ENCODE peak calls at places on chromosomes 11 and 22, in seven cellular contexts. W is body of pancreas, Y is IMR-90, K is left ventricle myocardium inferior, C is A549, D is ascending aorta, Z is fibroblast of lung. N is an unnamed sample.

GRCh38 chr11:102449651-102450570 is 2.7 kb downstream of the TMEM123 start:
- DNase-seq in W (no peak), C (no peak), Y (no peak), D (no peak), Z (no peak), K (no peak), N (no peak)

GRCh38 chr22:17265649-17266248 is 46.5 kb upstream of the ADA2 start:
- DNase-seq in C (no peak), W (no peak), Y (no peak), K (no peak), Z (no peak), D (no peak), N (no peak)

GRCh38 chr22:30609260-30610185 is 2.5 kb downstream of the TCN2 start:
- DNase-seq in K (peak; percentile 33), D (peak; percentile 37), W (no peak), Y (peak; percentile 86), Z (peak; percentile 88), C (peak; percentile 59), N (peak; percentile 71)

GRCh38 chr22:43154887-43155536 is 3.7 kb downstream of the TSPO start:
- DNase-seq in Y (no peak), Z (no peak), D (peak; percentile 27), K (no peak), W (no peak), C (no peak), N (no peak)

GRCh38 chr11:58900479-58901420 is 38.5 kb upstream of the GLYATL1 start:
- DNase-seq in K (peak; percentile 63), D (no peak), W (peak; percentile 88), Z (peak; percentile 90), Y (peak; percentile 73), C (peak; percentile 85), N (peak; percentile 32)

GRCh38 chr11:122293298-122294023 is 177.4 kb upstream of the BLID start:
- DNase-seq in Y (peak; percentile 37), W (no peak), D (no peak), Z (peak; percentile 54), C (no peak), K (no peak), N (peak; percentile 20)

GRCh38 chr11:129652828-129653227 is 162.8 kb upstream of the TMEM45B start:
- DNase-seq in Z (peak; percentile 94), C (peak; percentile 20), K (no peak), W (no peak), Y (peak; percentile 79), D (no peak), N (no peak)

GRCh38 chr11:46296520-46297448 is 19.3 kb downstream of the CREB3L1 start:
- DNase-seq in C (no peak), Y (peak; percentile 98), D (no peak), Z (peak; percentile 96), W (no peak), K (peak; percentile 57), N (no peak)

GRCh38 chr22:38734203-38735100 is 21.3 kb downstream of the SUN2 start:
- DNase-seq in W (no peak), C (no peak), Y (no peak), K (peak; percentile 11), D (no peak), Z (no peak), N (no peak)

GRCh38 chr22:43144949-43145348 is 1.8 kb upstream of the MCAT start:
- DNase-seq in Y (no peak), Z (no peak), C (no peak), W (no peak), D (no peak), K (no peak), N (no peak)

GRCh38 chr11:102214623-102215022 is 102.7 kb upstream of the BIRC3 start:
- DNase-seq in Z (no peak), D (no peak), K (no peak), W (no peak), Y (no peak), C (no peak), N (no peak)

GRCh38 chr11:133835258-133836075 is 9.8 kb downstream of the SPATA19 start:
- DNase-seq in Y (peak; percentile 4), D (no peak), Z (peak; percentile 50), W (peak; percentile 42), C (peak; percentile 73), K (no peak), N (peak; percentile 58)

GRCh38 chr11:44611687-44612437 is 46.4 kb downstream of the CD82 start:
- DNase-seq in Y (no peak), W (no peak), C (no peak), K (peak; percentile 36), D (no peak), Z (no peak), N (no peak)

GRCh38 chr11:87603887-87604286 is 566.2 kb downstream of the TMEM135 start:
- DNase-seq in W (peak; percentile 79), K (no peak), Z (no peak), D (no peak), Y (no peak), C (no peak), N (no peak)

GRCh38 chr11:33984682-33985389 is 66.7 kb upstream of the CAPRIN1 start:
- DNase-seq in Y (no peak), W (no peak), D (no peak), K (no peak), C (no peak), Z (peak; percentile 4), N (no peak)

GRCh38 chr11:111983187-111983986 is 41.8 kb upstream of the DLAT start:
- DNase-seq in K (no peak), D (no peak), W (peak; percentile 74), C (peak; percentile 6), Z (peak; percentile 42), Y (peak; percentile 72), N (no peak)

GRCh38 chr11:61083601-61084147 is 18.6 kb upstream of the CD5 start:
- DNase-seq in Y (no peak), C (no peak), D (no peak), K (no peak), Z (no peak), W (no peak), N (no peak)

GRCh38 chr11:79049627-79050238 is 391.1 kb downstream of the TENM4 start:
- DNase-seq in K (no peak), D (no peak), Z (no peak), W (no peak), Y (no peak), C (no peak), N (no peak)

GRCh38 chr11:17476317-17477083 is at the start of gene ABCC8:
- DNase-seq in W (no peak), K (no peak), C (peak; percentile 22), D (no peak), Z (no peak), Y (no peak), N (no peak)

GRCh38 chr22:17548756-17549035 is 14.6 kb upstream of the SLC25A18 start:
- DNase-seq in W (no peak), C (no peak), Z (no peak), D (no peak), Y (no peak), K (no peak), N (no peak)

GRCh38 chr11:109267293-109268095 is 154.5 kb upstream of the C11orf87 start:
- DNase-seq in W (no peak), C (peak; percentile 7), D (no peak), Z (no peak), K (no peak), Y (no peak), N (peak; percentile 37)

GRCh38 chr22:39534092-39534506 is 1.6 kb upstream of the RPS19BP1 start:
- DNase-seq in K (no peak), C (no peak), W (no peak), Y (no peak), Z (no peak), D (no peak), N (no peak)

GRCh38 chr11:120666121-120666639 is 154.6 kb downstream of the GRIK4 start:
- DNase-seq in K (no peak), W (no peak), C (no peak), Z (no peak), D (no peak), Y (no peak), N (no peak)

GRCh38 chr11:120662071-120662611 is 150.6 kb downstream of the GRIK4 start:
- DNase-seq in Y (no peak), K (no peak), D (no peak), Z (no peak), C (no peak), W (no peak), N (no peak)

GRCh38 chr11:120663142-120663541 is 151.6 kb downstream of the GRIK4 start:
- DNase-seq in W (no peak), Y (no peak), D (no peak), Z (no peak), C (no peak), K (no peak), N (no peak)

GRCh38 chr11:120667934-120668333 is 156.4 kb downstream of the GRIK4 start:
- DNase-seq in Z (no peak), W (no peak), D (no peak), C (no peak), Y (no peak), K (no peak), N (no peak)

GRCh38 chr11:120667281-120667680 is 155.7 kb downstream of the GRIK4 start:
- DNase-seq in W (no peak), Y (no peak), C (no peak), K (peak; percentile 24), Z (no peak), D (no peak), N (no peak)
- H3K27ac ChIP-seq in W (no peak overlapping the region), Y (no peak overlapping the region), C (no peak overlapping the region), K (no peak overlapping the region), Z (no peak overlapping the region), D (no peak overlapping the region), N (no peak overlapping the region)

DNA sequence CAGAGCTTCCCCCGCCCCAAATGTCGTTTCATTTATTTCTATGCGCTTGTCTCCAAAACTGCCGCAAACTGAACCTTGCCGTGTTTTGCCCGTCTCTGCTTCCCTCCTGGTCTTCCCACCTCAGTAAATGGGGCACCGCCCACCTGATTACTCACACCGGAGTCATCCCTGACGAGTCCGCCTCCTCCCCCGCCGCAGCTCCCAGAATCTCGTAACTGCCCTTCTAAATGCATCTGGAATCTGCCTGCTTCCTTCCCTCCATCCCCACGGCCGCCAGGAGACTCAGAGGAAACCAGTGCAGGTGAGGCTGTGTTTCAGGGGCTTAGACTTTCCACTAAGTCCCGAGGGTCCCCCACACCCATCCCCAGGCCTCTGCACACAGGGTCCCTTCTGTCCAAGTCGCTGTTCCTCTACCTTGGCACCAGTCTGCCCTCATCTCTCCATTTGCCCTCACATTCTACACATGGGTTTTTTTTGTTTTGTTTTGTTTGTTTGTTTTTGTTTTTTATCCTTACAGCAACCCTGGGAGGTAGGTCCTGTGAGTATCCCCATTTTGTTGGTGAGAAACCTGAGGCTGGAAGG is 62.6 kb upstream of the PHF21B start:
- DNase-seq in D (no peak), Y (peak; percentile 81), C (peak; percentile 52), Z (peak; percentile 48), K (no peak), W (no peak), N (no peak)
- H3K4me3 ChIP-seq in D (no peak overlapping the region), Y (no peak overlapping the region), C (peak overlapping the region; percentile 31), Z (no peak overlapping the region), K (no peak overlapping the region), W (no peak overlapping the region), N (no peak overlapping the region)

DNA sequence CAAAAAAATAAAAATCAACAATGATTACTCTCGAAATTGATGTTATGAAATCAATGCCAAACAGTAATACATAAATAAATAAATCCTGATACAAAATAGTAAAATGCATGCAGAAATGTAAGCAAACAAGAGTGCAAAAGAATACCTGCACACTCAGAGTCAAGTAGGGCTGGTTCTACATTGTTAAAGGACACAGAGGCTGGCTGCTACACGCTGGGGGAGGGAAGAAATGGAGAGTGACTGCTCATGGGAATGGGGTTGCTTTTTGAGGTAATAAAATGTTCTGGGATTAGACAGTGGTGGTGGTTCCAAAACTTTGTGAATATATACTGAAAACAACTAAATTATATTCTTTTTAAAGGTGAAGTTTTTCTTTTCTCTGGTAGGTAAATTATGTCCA is 32.1 kb downstream of the MAPK1 start:
- DNase-seq in Y (no peak), Z (no peak), W (no peak), K (no peak), D (no peak), C (no peak), N (no peak)
- H3K27ac ChIP-seq in Y (no peak overlapping the region), Z (no peak overlapping the region), W (no peak overlapping the region), K (peak overlapping the region; percentile 89), D (peak overlapping the region; percentile 2), C (no peak overlapping the region), N (no peak overlapping the region)

GRCh38 chr11:96306933-96307747 is 35.9 kb downstream of the MAML2 start:
- DNase-seq in Z (peak; percentile 99), W (peak; percentile 86), D (peak; percentile 58), Y (peak; percentile 99), K (peak; percentile 44), C (peak; percentile 94), N (no peak)
- H3K4me3 ChIP-seq in Z (peak overlapping the region; percentile 45), W (no peak overlapping the region), D (peak overlapping the region; percentile 41), Y (peak overlapping the region; percentile 29), K (peak overlapping the region; percentile 48), C (peak overlapping the region; percentile 31), N (no peak overlapping the region)